ENCODE peak calls at places on chromosomes 16 and 17, in ten cellular contexts. H is right lobe of liver, U is mucosa of descending colon, G is upper lobe of right lung, I is AG09309, T is thoracic aorta, Y is epithelial cell of esophagus, R is lower leg skin, S is HFFc6, J is neural progenitor cell. L is an unnamed sample.

GRCh38 chr16:68902376-68903345 is 59.3 kb downstream of the TANGO6 start:
- DNase-seq in H (no peak), U (peak; percentile 79), G (no peak), I (peak; percentile 18), T (no peak), Y (peak; percentile 77), R (peak; percentile 35), S (peak; percentile 58), J (peak; percentile 75), L (peak; percentile 37)

GRCh38 chr16:85759631-85760419 is 8.9 kb upstream of the C16orf74 start:
- DNase-seq in H (peak; percentile 72), U (peak; percentile 60), G (peak; percentile 74), I (no peak), T (no peak), Y (peak; percentile 62), R (no peak), S (no peak), J (no peak), L (no peak)

GRCh38 chr16:17101646-17102045 is 369.1 kb downstream of the XYLT1 start:
- DNase-seq in H (no peak), U (no peak), G (no peak), I (no peak), T (no peak), Y (peak; percentile 1), R (no peak), S (no peak), J (peak; percentile 25), L (no peak)

GRCh38 chr17:50203589-50204345 is 2.3 kb upstream of the COL1A1 start:
- DNase-seq in H (no peak), U (no peak), G (no peak), I (peak; percentile 99), T (no peak), Y (no peak), R (no peak), S (peak; percentile 95), J (no peak), L (no peak)

GRCh38 chr17:45952814-45953320 is 46.2 kb upstream of the STH start:
- DNase-seq in H (no peak), U (no peak), G (no peak), I (no peak), T (no peak), Y (no peak), R (no peak), S (no peak), J (no peak), L (no peak)

GRCh38 chr17:48102700-48103378 is 1.6 kb upstream of the CBX1 start:
- DNase-seq in H (no peak), U (no peak), G (no peak), I (no peak), T (no peak), Y (no peak), R (no peak), S (no peak), J (no peak), L (no peak)

GRCh38 chr16:74633686-74634085 is 26.8 kb upstream of the GLG1 start:
- DNase-seq in H (no peak), U (no peak), G (peak; percentile 23), I (no peak), T (no peak), Y (peak; percentile 81), R (no peak), S (no peak), J (no peak), L (no peak)

GRCh38 chr17:39955726-39956225 is 7.0 kb upstream of the GSDMA start:
- DNase-seq in H (no peak), U (no peak), G (no peak), I (no peak), T (no peak), Y (no peak), R (no peak), S (no peak), J (no peak), L (no peak)

GRCh38 chr17:63433746-63434591 is 12.1 kb downstream of the CYB561 start:
- DNase-seq in H (no peak), U (peak; percentile 47), G (no peak), I (peak; percentile 90), T (peak; percentile 70), Y (peak; percentile 63), R (peak; percentile 82), S (peak; percentile 94), J (no peak), L (no peak)

GRCh38 chr17:63429766-63430165 is 16.3 kb downstream of the CYB561 start:
- DNase-seq in H (no peak), U (no peak), G (peak; percentile 22), I (no peak), T (no peak), Y (no peak), R (no peak), S (no peak), J (no peak), L (no peak)

GRCh38 chr17:63430223-63430622 is 15.9 kb downstream of the CYB561 start:
- DNase-seq in H (no peak), U (no peak), G (peak; percentile 55), I (no peak), T (no peak), Y (no peak), R (no peak), S (no peak), J (no peak), L (no peak)

GRCh38 chr17:63431618-63431938 is 14.5 kb downstream of the CYB561 start:
- DNase-seq in H (no peak), U (no peak), G (peak; percentile 45), I (no peak), T (no peak), Y (no peak), R (no peak), S (no peak), J (no peak), L (no peak)

DNA sequence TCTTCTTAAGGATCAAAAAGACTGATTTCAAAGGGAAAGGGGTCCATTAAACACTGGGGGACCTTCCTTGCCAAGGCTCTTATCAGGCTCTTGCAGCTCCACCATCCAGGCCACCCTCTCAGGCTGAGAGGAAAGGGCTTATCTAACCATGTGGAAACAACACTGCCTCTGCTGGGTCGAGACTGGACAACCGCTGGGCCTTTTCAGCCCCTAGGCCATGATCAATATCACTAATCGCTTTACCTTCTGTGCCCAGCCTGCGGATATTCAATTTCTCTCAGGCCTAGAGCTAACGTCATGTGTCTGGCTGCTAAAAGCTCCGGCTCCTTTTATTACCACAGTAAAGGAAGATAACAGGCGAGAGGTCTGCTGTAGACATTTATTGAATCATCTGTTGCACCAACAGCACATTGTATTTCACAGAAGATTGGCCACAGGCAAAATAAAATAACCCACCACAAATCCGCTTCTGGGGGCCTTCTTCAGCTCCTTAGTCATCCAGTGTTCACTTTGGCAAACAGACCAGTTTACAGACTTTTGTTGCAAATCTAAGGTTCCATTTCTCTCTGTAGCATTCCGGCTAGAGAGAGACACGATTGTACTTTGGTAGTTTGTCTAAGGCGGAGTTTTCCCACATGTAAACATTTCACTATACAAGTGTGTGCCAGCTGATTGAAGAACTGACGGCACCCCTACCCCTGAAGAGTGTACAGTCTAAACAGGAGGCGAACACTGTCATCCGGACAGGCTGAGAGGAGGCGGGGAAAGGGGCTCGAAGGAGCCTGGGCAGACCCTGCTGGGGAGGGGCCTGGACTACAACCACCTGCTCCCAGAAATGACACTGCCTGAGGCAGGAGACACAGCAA is 13.9 kb downstream of the CYB561 start:
- DNase-seq in H (no peak), U (peak; percentile 55), G (peak; percentile 64), I (peak; percentile 88), T (no peak), Y (no peak), R (no peak), S (peak; percentile 69), J (no peak), L (peak; percentile 70)
- TF ChIP-seq CTCF in H (no peak), U (no peak), G (no peak), I (no peak), T (no peak), Y (no peak), R (no peak), S (no peak), J (no peak), L (no peak)

GRCh38 chr17:77709594-77709993 is 248.9 kb upstream of the TNRC6C start:
- DNase-seq in H (no peak), U (no peak), G (no peak), I (no peak), T (no peak), Y (no peak), R (no peak), S (no peak), J (no peak), L (no peak)
- TF ChIP-seq CTCF in H (no peak), U (no peak), G (no peak), I (no peak), T (no peak), Y (no peak), R (no peak), S (no peak), J (no peak), L (no peak)

GRCh38 chr17:77271421-77271820 is 130.7 kb downstream of the SEC14L1 start:
- DNase-seq in H (no peak), U (no peak), G (no peak), I (no peak), T (no peak), Y (no peak), R (no peak), S (no peak), J (no peak), L (no peak)

GRCh38 chr17:77264617-77265230 is 124.0 kb downstream of the SEC14L1 start:
- DNase-seq in H (no peak), U (no peak), G (no peak), I (no peak), T (no peak), Y (no peak), R (no peak), S (no peak), J (no peak), L (no peak)

GRCh38 chr17:77269696-77270681 is 129.2 kb downstream of the SEC14L1 start:
- DNase-seq in H (no peak), U (no peak), G (no peak), I (no peak), T (no peak), Y (no peak), R (no peak), S (no peak), J (no peak), L (no peak)

GRCh38 chr17:77266213-77266612 is 125.4 kb downstream of the SEC14L1 start:
- DNase-seq in H (no peak), U (no peak), G (no peak), I (no peak), T (no peak), Y (no peak), R (no peak), S (no peak), J (no peak), L (no peak)

GRCh38 chr17:77266891-77267341 is 126.1 kb downstream of the SEC14L1 start:
- DNase-seq in H (no peak), U (no peak), G (no peak), I (no peak), T (no peak), Y (peak; percentile 80), R (no peak), S (no peak), J (peak; percentile 58), L (peak; percentile 49)
- TF ChIP-seq CTCF in H (no peak), U (no peak), G (no peak), I (peak; percentile 21), T (no peak), Y (peak; percentile 25), R (no peak), S (peak; percentile 48), J (peak; percentile 57), L (peak; percentile 57)

DNA sequence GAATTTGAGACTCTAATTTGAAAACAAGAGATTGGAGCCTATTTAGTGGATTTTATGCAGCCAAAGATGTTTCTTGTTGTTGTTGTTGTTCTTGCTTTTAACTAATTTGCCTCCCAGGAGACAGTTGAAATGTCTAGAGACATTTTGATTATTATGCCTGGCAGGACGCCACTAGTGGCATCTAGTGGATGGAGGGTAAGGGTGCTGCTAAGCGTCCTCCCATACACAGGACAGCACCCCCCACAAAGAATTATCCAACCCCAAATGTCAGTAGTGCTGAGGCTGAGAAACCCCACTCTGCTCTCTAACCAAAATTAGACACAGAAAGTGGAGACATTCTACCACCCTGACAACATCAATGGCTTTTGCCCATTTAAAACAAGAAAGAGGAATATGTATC is 15.4 kb upstream of the HSBP1 start:
- DNase-seq in H (no peak), U (no peak), G (no peak), I (no peak), T (no peak), Y (no peak), R (no peak), S (no peak), J (no peak), L (no peak)
- TF ChIP-seq CTCF in H (no peak), U (no peak), G (no peak), I (no peak), T (no peak), Y (no peak), R (no peak), S (no peak), J (no peak), L (no peak)

L was measured in glutamatergic neuron.